ENCODE peak calls at places on chromosomes 13 and 19, in nine cellular contexts. L is GF-D8; S is activated T-cell treated with anti-CD3 and anti-CD28 coated beads, Interleukin-2, amount 50 U/mL, for 4 hours; X is T-helper 2 cell treated with Interferon-gamma antibody and Interleukin-4, amounts not matched to agents 5 μg/mL and 100 μg/mL, for 36 hours; O is Calu3; R is breast epithelium; U is progenitor cell of endocrine pancreas; D is GM18507; M is T-helper 17 cell. P is an unnamed sample.

GRCh38 chr13:35920816-35921215 is 210.4 kb downstream of the DCLK1 start:
- DNase-seq in D (no peak), X (no peak), L (no peak), U (no peak), S (no peak), O (no peak), M (no peak), R (no peak), P (no peak)

GRCh38 chr13:43916828-43917227 is 37.1 kb downstream of the LACC1 start:
- DNase-seq in M (no peak), S (no peak), R (no peak), O (no peak), L (no peak), U (no peak), D (no peak), X (no peak), P (no peak)

GRCh38 chr19:17234911-17235617 is 9.0 kb downstream of the OCEL1 start:
- DNase-seq in L (no peak), X (peak), M (peak), R (peak), D (no peak), O (peak), U (no peak), S (peak), P (no peak)

GRCh38 chr13:35210234-35210633 is 266.3 kb downstream of the MAB21L1 start:
- DNase-seq in O (no peak), D (no peak), M (no peak), X (no peak), L (no peak), R (no peak), S (no peak), U (no peak), P (no peak)

GRCh38 chr13:70829748-70830147 is 721.5 kb upstream of the KLHL1 start:
- DNase-seq in D (no peak), L (no peak), X (no peak), S (no peak), R (no peak), O (no peak), M (no peak), U (no peak), P (no peak)

GRCh38 chr13:105334211-105334610 is 1201.3 kb downstream of the EFNB2 start:
- DNase-seq in R (no peak), L (no peak), S (no peak), U (no peak), O (no peak), M (no peak), X (no peak), D (no peak), P (peak)

GRCh38 chr19:3653865-3654513 is 27.4 kb upstream of the CACTIN start:
- DNase-seq in U (no peak), L (no peak), D (no peak), R (no peak), X (no peak), M (no peak), O (peak), S (no peak), P (no peak)

GRCh38 chr19:58274771-58275199 is 4.0 kb upstream of the ZNF8 start:
- DNase-seq in L (no peak), D (no peak), U (no peak), O (no peak), M (no peak), X (no peak), R (no peak), S (no peak), P (no peak)

GRCh38 chr13:113756441-113757097 is 2.5 kb upstream of the TMEM255B start:
- DNase-seq in O (no peak), X (no peak), D (no peak), S (no peak), U (no peak), L (no peak), R (no peak), M (no peak), P (no peak)

GRCh38 chr19:19602713-19603320 is 15.7 kb downstream of the PBX4 start:
- DNase-seq in U (no peak), O (no peak), X (no peak), L (no peak), D (no peak), M (no peak), R (no peak), S (no peak), P (no peak)

GRCh38 chr13:29925457-29925856 is 75.0 kb upstream of the UBL3 start:
- DNase-seq in X (no peak), U (no peak), S (no peak), L (no peak), D (no peak), O (peak), R (peak), M (no peak), P (no peak)

GRCh38 chr13:75715598-75716523 is 79.7 kb downstream of the LMO7 start:
- DNase-seq in O (no peak), S (no peak), M (no peak), R (no peak), X (peak), L (no peak), D (no peak), U (no peak), P (no peak)

GRCh38 chr13:97020689-97021240 is 26.5 kb upstream of the OXGR1 start:
- DNase-seq in S (no peak), D (no peak), X (no peak), R (no peak), M (no peak), L (no peak), O (no peak), U (no peak), P (no peak)

GRCh38 chr19:9913237-9914000 is 22.9 kb downstream of the OLFM2 start:
- DNase-seq in M (no peak), U (no peak), R (no peak), L (no peak), S (peak), O (peak), X (peak), D (no peak), P (no peak)

GRCh38 chr19:17405250-17406038 is at the start of gene BST2:
- DNase-seq in R (peak), M (peak), S (peak), X (no peak), U (no peak), O (no peak), L (peak), D (peak), P (no peak)

GRCh38 chr13:36207672-36208071 is 6.7 kb downstream of the SOHLH2 start:
- DNase-seq in L (no peak), O (no peak), M (no peak), X (no peak), D (no peak), S (no peak), R (no peak), U (no peak), P (no peak)

GRCh38 chr13:22926176-22927007 is 254.4 kb upstream of the SGCG start:
- DNase-seq in R (peak), L (no peak), S (no peak), U (no peak), D (no peak), M (no peak), X (no peak), O (no peak), P (no peak)

GRCh38 chr19:33767898-33768413 is 28.7 kb upstream of the KCTD15 start:
- DNase-seq in M (no peak), O (peak), X (no peak), L (no peak), R (no peak), S (no peak), D (no peak), U (peak), P (no peak)

GRCh38 chr13:40895715-40896184 is 106.3 kb downstream of the SLC25A15 start:
- DNase-seq in U (no peak), M (no peak), X (no peak), L (no peak), D (no peak), O (peak), S (no peak), R (no peak), P (no peak)

GRCh38 chr19:7819337-7819736 is 10.7 kb upstream of the EVI5L start:
- DNase-seq in M (no peak), O (no peak), R (no peak), S (no peak), U (no peak), D (no peak), X (no peak), L (no peak), P (no peak)

GRCh38 chr19:4547303-4548237 is 7.7 kb upstream of the LRG1 start:
- DNase-seq in R (no peak), D (no peak), O (peak), M (no peak), S (no peak), X (no peak), U (no peak), L (no peak), P (no peak)

GRCh38 chr13:34108396-34108795 is 290.4 kb downstream of the RFC3 start:
- DNase-seq in S (no peak), M (no peak), X (no peak), L (no peak), R (no peak), O (no peak), D (no peak), U (no peak), P (no peak)

GRCh38 chr13:51767100-51767499 is 36.9 kb downstream of the DHRS12 start:
- DNase-seq in M (no peak), X (no peak), S (no peak), O (no peak), R (no peak), L (no peak), D (no peak), U (no peak), P (no peak)

GRCh38 chr19:41872384-41872774 is 4.7 kb upstream of the CD79A start:
- DNase-seq in M (no peak), R (no peak), X (no peak), D (no peak), L (no peak), U (no peak), O (no peak), S (no peak), P (no peak)

GRCh38 chr13:99380402-99380801 is 73.2 kb upstream of the GPR183 start:
- DNase-seq in R (no peak), O (no peak), U (no peak), S (no peak), L (no peak), D (no peak), M (no peak), X (no peak), P (no peak)

GRCh38 chr13:39777527-39778061 is 122.1 kb downstream of the COG6 start:
- DNase-seq in O (peak), S (peak), X (peak), M (no peak), R (no peak), L (no peak), D (no peak), U (no peak), P (peak)

P was measured in AG04449.